ENCODE peak calls at places on chromosomes 2 and 18, in seven cellular contexts. One of them, this sample, is unnamed.
A peak's percentile ranks its signal among the peaks of the same experiment; 100 is the strongest.

GRCh38 chr2:202814226-202814625 is 57.3 kb downstream of the ICA1L start:
- DNase-seq in sigmoid colon: no peak
- DNase-seq in transverse colon: no peak
- DNase-seq in H1: no peak
- DNase-seq in GM12878: no peak
- DNase-seq in stomach: no peak
- DNase-seq in HCT116: no peak
- DNase-seq in this sample: no peak

GRCh38 chr2:72139471-72139870 is 8.2 kb downstream of the CYP26B1 start:
- DNase-seq in transverse colon: no peak
- DNase-seq in stomach: no peak
- DNase-seq in GM12878: no peak
- DNase-seq in H1: no peak
- DNase-seq in sigmoid colon: no peak
- DNase-seq in HCT116: no peak
- DNase-seq in this sample: no peak

GRCh38 chr18:46152436-46152807 is 48.2 kb downstream of the HAUS1 start:
- DNase-seq in GM12878: no peak
- DNase-seq in stomach: no peak
- DNase-seq in HCT116: no peak
- DNase-seq in H1: no peak
- DNase-seq in sigmoid colon: no peak
- DNase-seq in transverse colon: no peak
- DNase-seq in this sample: no peak

GRCh38 chr18:5628512-5629255 is 84.9 kb upstream of the EPB41L3 start:
- DNase-seq in sigmoid colon: peak; percentile 84
- DNase-seq in H1: no peak
- DNase-seq in GM12878: no peak
- DNase-seq in stomach: peak; percentile 31
- DNase-seq in HCT116: no peak
- DNase-seq in transverse colon: peak; percentile 86
- DNase-seq in this sample: peak; percentile 25

GRCh38 chr2:235493402-235493774 is 455 bp upstream of the AGAP1 start:
- DNase-seq in sigmoid colon: peak; percentile 85
- DNase-seq in HCT116: no peak
- DNase-seq in stomach: no peak
- DNase-seq in GM12878: no peak
- DNase-seq in H1: no peak
- DNase-seq in transverse colon: no peak
- DNase-seq in this sample: no peak

GRCh38 chr2:88709117-88709739 is 17.8 kb downstream of the RPIA start:
- DNase-seq in GM12878: no peak
- DNase-seq in sigmoid colon: no peak
- DNase-seq in HCT116: no peak
- DNase-seq in H1: no peak
- DNase-seq in transverse colon: no peak
- DNase-seq in stomach: no peak
- DNase-seq in this sample: no peak

GRCh38 chr2:150309681-150310080 is 177.8 kb downstream of the RND3 start:
- DNase-seq in HCT116: no peak
- DNase-seq in H1: no peak
- DNase-seq in GM12878: no peak
- DNase-seq in stomach: peak; percentile 65
- DNase-seq in sigmoid colon: no peak
- DNase-seq in transverse colon: peak; percentile 75
- DNase-seq in this sample: no peak

GRCh38 chr18:46242185-46242584 is 138.0 kb downstream of the HAUS1 start:
- DNase-seq in transverse colon: no peak
- DNase-seq in stomach: no peak
- DNase-seq in GM12878: no peak
- DNase-seq in H1: no peak
- DNase-seq in sigmoid colon: no peak
- DNase-seq in HCT116: no peak
- DNase-seq in this sample: no peak

GRCh38 chr18:48815581-48816324 is 135.0 kb downstream of the SMAD7 start:
- DNase-seq in stomach: no peak
- DNase-seq in HCT116: no peak
- DNase-seq in H1: no peak
- DNase-seq in sigmoid colon: peak; percentile 15
- DNase-seq in transverse colon: peak; percentile 5
- DNase-seq in GM12878: no peak
- DNase-seq in this sample: no peak

GRCh38 chr2:769771-770170 is 92.6 kb upstream of the TMEM18 start:
- DNase-seq in stomach: no peak
- DNase-seq in H1: no peak
- DNase-seq in transverse colon: no peak
- DNase-seq in sigmoid colon: no peak
- DNase-seq in HCT116: no peak
- DNase-seq in GM12878: no peak
- DNase-seq in this sample: no peak

GRCh38 chr2:12652723-12653122 is 64.0 kb upstream of the TRIB2 start:
- DNase-seq in H1: no peak
- DNase-seq in GM12878: no peak
- DNase-seq in transverse colon: no peak
- DNase-seq in HCT116: no peak
- DNase-seq in stomach: no peak
- DNase-seq in sigmoid colon: no peak
- DNase-seq in this sample: no peak

GRCh38 chr2:177129610-177130009 is 83.0 kb upstream of the HNRNPA3 start:
- DNase-seq in GM12878: no peak
- DNase-seq in HCT116: no peak
- DNase-seq in transverse colon: no peak
- DNase-seq in H1: no peak
- DNase-seq in sigmoid colon: no peak
- DNase-seq in stomach: no peak
- DNase-seq in this sample: no peak

GRCh38 chr2:222494104-222494739 is 69.9 kb downstream of the SGPP2 start:
- DNase-seq in H1: no peak
- DNase-seq in HCT116: no peak
- DNase-seq in stomach: no peak
- DNase-seq in transverse colon: no peak
- DNase-seq in GM12878: no peak
- DNase-seq in sigmoid colon: no peak
- DNase-seq in this sample: no peak

GRCh38 chr2:152755029-152755428 is 36.6 kb downstream of the ARL6IP6 start:
- DNase-seq in transverse colon: no peak
- DNase-seq in GM12878: peak; percentile 26
- DNase-seq in HCT116: no peak
- DNase-seq in stomach: no peak
- DNase-seq in H1: peak; percentile 34
- DNase-seq in sigmoid colon: no peak
- DNase-seq in this sample: no peak

GRCh38 chr18:57649536-57650495 is 28.2 kb upstream of the NARS1 start:
- DNase-seq in transverse colon: no peak
- DNase-seq in H1: no peak
- DNase-seq in HCT116: no peak
- DNase-seq in GM12878: peak; percentile 49
- DNase-seq in stomach: no peak
- DNase-seq in sigmoid colon: no peak
- DNase-seq in this sample: no peak

GRCh38 chr18:12586956-12587355 is 71.0 kb downstream of the SPIRE1 start:
- DNase-seq in stomach: no peak
- DNase-seq in HCT116: no peak
- DNase-seq in GM12878: no peak
- DNase-seq in transverse colon: no peak
- DNase-seq in H1: no peak
- DNase-seq in sigmoid colon: no peak
- DNase-seq in this sample: no peak

GRCh38 chr2:46363535-46364170 is 66.4 kb downstream of the EPAS1 start:
- DNase-seq in GM12878: no peak
- DNase-seq in stomach: no peak
- DNase-seq in sigmoid colon: no peak
- DNase-seq in transverse colon: no peak
- DNase-seq in HCT116: no peak
- DNase-seq in H1: no peak
- DNase-seq in this sample: no peak

GRCh38 chr2:199410130-199410529 is 47.6 kb downstream of the SATB2 start:
- DNase-seq in HCT116: no peak
- DNase-seq in sigmoid colon: no peak
- DNase-seq in transverse colon: no peak
- DNase-seq in H1: no peak
- DNase-seq in GM12878: no peak
- DNase-seq in stomach: no peak
- DNase-seq in this sample: no peak

GRCh38 chr2:236968101-236968886 is 117.4 kb upstream of the COPS8 start:
- DNase-seq in H1: no peak
- DNase-seq in GM12878: peak; percentile 9
- DNase-seq in sigmoid colon: no peak
- DNase-seq in transverse colon: peak; percentile 53
- DNase-seq in HCT116: no peak
- DNase-seq in stomach: peak; percentile 22
- DNase-seq in this sample: no peak

GRCh38 chr2:160561551-160562280 is 68.1 kb upstream of the RBMS1 start:
- DNase-seq in transverse colon: no peak
- DNase-seq in stomach: no peak
- DNase-seq in HCT116: no peak
- DNase-seq in H1: no peak
- DNase-seq in sigmoid colon: no peak
- DNase-seq in GM12878: no peak
- DNase-seq in this sample: no peak

GRCh38 chr2:144032566-144032965 is 487.4 kb downstream of the ZEB2 start:
- DNase-seq in transverse colon: no peak
- DNase-seq in stomach: no peak
- DNase-seq in GM12878: no peak
- DNase-seq in sigmoid colon: no peak
- DNase-seq in HCT116: no peak
- DNase-seq in H1: no peak
- DNase-seq in this sample: no peak

GRCh38 chr2:34848132-34848531 is 1249.0 kb upstream of the FAM98A start:
- DNase-seq in transverse colon: no peak
- DNase-seq in sigmoid colon: no peak
- DNase-seq in stomach: no peak
- DNase-seq in GM12878: no peak
- DNase-seq in H1: no peak
- DNase-seq in HCT116: no peak
- DNase-seq in this sample: no peak

GRCh38 chr2:430280-431040 is 142.6 kb upstream of the ALKAL2 start:
- DNase-seq in HCT116: no peak
- DNase-seq in sigmoid colon: no peak
- DNase-seq in transverse colon: no peak
- DNase-seq in H1: no peak
- DNase-seq in stomach: no peak
- DNase-seq in GM12878: no peak
- DNase-seq in this sample: no peak

GRCh38 chr18:77208969-77209368 is 40.7 kb upstream of the GALR1 start:
- DNase-seq in GM12878: peak; percentile 34
- DNase-seq in transverse colon: peak; percentile 57
- DNase-seq in HCT116: no peak
- DNase-seq in H1: no peak
- DNase-seq in stomach: peak; percentile 49
- DNase-seq in sigmoid colon: peak; percentile 76
- DNase-seq in this sample: peak; percentile 51

GRCh38 chr18:79964330-79965118 is at the start of gene HSBP1L1:
- DNase-seq in GM12878: no peak
- DNase-seq in sigmoid colon: peak; percentile 73
- DNase-seq in HCT116: peak; percentile 48
- DNase-seq in stomach: peak; percentile 87
- DNase-seq in transverse colon: peak; percentile 84
- DNase-seq in H1: no peak
- DNase-seq in this sample: peak; percentile 68

GRCh38 chr2:205772983-205773382 is 90.7 kb downstream of the NRP2 start:
- DNase-seq in H1: no peak
- DNase-seq in HCT116: no peak
- DNase-seq in transverse colon: no peak
- DNase-seq in GM12878: no peak
- DNase-seq in stomach: peak; percentile 49
- DNase-seq in sigmoid colon: no peak
- DNase-seq in this sample: no peak

GRCh38 chr2:200695178-200695930 is 109.5 kb downstream of the AOX1 start:
- DNase-seq in sigmoid colon: no peak
- DNase-seq in HCT116: no peak
- DNase-seq in GM12878: no peak
- DNase-seq in H1: no peak
- DNase-seq in transverse colon: no peak
- DNase-seq in stomach: no peak
- DNase-seq in this sample: no peak
- TF ChIP-seq POLR2A in sigmoid colon: no peak
- TF ChIP-seq POLR2A in HCT116: no peak
- TF ChIP-seq POLR2A in GM12878: no peak
- TF ChIP-seq POLR2A in H1: no peak
- TF ChIP-seq POLR2A in transverse colon: no peak
- TF ChIP-seq POLR2A in stomach: no peak
- TF ChIP-seq POLR2A in this sample: no peak

DNA sequence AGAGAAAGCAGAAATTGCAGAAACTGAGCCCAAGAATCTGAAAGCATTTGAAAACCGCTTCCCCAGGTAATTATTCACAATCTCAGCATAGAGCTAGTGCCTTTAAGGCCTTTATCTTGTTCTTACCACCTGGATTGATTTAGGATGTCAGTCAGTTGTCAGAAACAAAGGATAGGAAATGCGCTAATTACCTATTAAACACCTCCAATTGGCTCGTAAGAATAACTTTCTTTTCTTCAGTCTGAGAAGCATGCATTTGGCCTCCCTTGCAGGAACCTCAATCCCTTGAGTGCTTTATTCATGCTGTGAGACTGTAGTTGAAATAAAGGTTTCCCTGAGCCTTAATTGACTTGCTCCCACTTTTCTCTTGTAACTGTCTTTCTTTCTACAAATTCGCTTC is 400.3 kb upstream of the LRATD1 start:
- DNase-seq in HCT116: no peak
- DNase-seq in stomach: no peak
- DNase-seq in H1: peak; percentile 51
- DNase-seq in sigmoid colon: no peak
- DNase-seq in transverse colon: no peak
- DNase-seq in GM12878: no peak
- DNase-seq in this sample: no peak
- TF ChIP-seq POLR2AphosphoS5 in HCT116: no peak
- TF ChIP-seq POLR2AphosphoS5 in stomach: no peak
- TF ChIP-seq POLR2AphosphoS5 in H1: no peak
- TF ChIP-seq POLR2AphosphoS5 in sigmoid colon: no peak
- TF ChIP-seq POLR2AphosphoS5 in transverse colon: no peak
- TF ChIP-seq POLR2AphosphoS5 in GM12878: no peak
- TF ChIP-seq POLR2AphosphoS5 in this sample: no peak

GRCh38 chr2:30706534-30707303 is 100.5 kb downstream of the CAPN13 start:
- DNase-seq in H1: no peak
- DNase-seq in sigmoid colon: peak; percentile 83
- DNase-seq in transverse colon: peak; percentile 79
- DNase-seq in stomach: peak; percentile 65
- DNase-seq in HCT116: peak; percentile 48
- DNase-seq in GM12878: peak; percentile 27
- DNase-seq in this sample: peak; percentile 34
- TF ChIP-seq POLR2A in H1: no peak
- TF ChIP-seq POLR2A in sigmoid colon: no peak
- TF ChIP-seq POLR2A in transverse colon: no peak
- TF ChIP-seq POLR2A in stomach: no peak
- TF ChIP-seq POLR2A in HCT116: no peak
- TF ChIP-seq POLR2A in GM12878: no peak
- TF ChIP-seq POLR2A in this sample: no peak

GRCh38 chr18:3058328-3059191 is 45.6 kb upstream of the LPIN2 start:
- DNase-seq in stomach: no peak
- DNase-seq in GM12878: no peak
- DNase-seq in H1: no peak
- DNase-seq in sigmoid colon: no peak
- DNase-seq in transverse colon: no peak
- DNase-seq in HCT116: no peak
- DNase-seq in this sample: no peak
- TF ChIP-seq POLR2AphosphoS5 in stomach: no peak
- TF ChIP-seq POLR2AphosphoS5 in GM12878: no peak
- TF ChIP-seq POLR2AphosphoS5 in H1: no peak
- TF ChIP-seq POLR2AphosphoS5 in sigmoid colon: no peak
- TF ChIP-seq POLR2AphosphoS5 in transverse colon: no peak
- TF ChIP-seq POLR2AphosphoS5 in HCT116: no peak
- TF ChIP-seq POLR2AphosphoS5 in this sample: no peak

This sample was measured in GM12892.